ENCODE peak calls at places on chromosomes 7 and 10, in ten cellular contexts. One of them, this sample, is unnamed.

GRCh38 chr7:70132802-70133201 is 534.5 kb downstream of the AUTS2 start:
- DNase-seq in left colon: no peak
- DNase-seq in mammary epithelial cell: no peak
- DNase-seq in SW480: no peak
- DNase-seq in heart right ventricle: no peak
- DNase-seq in Kasumi-1: no peak
- DNase-seq in fibroblast of gingiva: no peak
- DNase-seq in Right ventricle myocardium superior: no peak
- DNase-seq in EH: no peak
- DNase-seq in type B pancreatic cell: no peak
- DNase-seq in this sample: no peak

GRCh38 chr7:83693281-83693680 is 44.3 kb upstream of the SEMA3E start:
- DNase-seq in SW480: no peak
- DNase-seq in left colon: no peak
- DNase-seq in Kasumi-1: no peak
- DNase-seq in Right ventricle myocardium superior: no peak
- DNase-seq in EH: no peak
- DNase-seq in mammary epithelial cell: no peak
- DNase-seq in fibroblast of gingiva: no peak
- DNase-seq in heart right ventricle: no peak
- DNase-seq in type B pancreatic cell: no peak
- DNase-seq in this sample: no peak

GRCh38 chr10:34628174-34628802 is 186.8 kb downstream of the PARD3 start:
- DNase-seq in type B pancreatic cell: no peak
- DNase-seq in Right ventricle myocardium superior: peak; percentile 83
- DNase-seq in fibroblast of gingiva: no peak
- DNase-seq in heart right ventricle: peak; percentile 68
- DNase-seq in left colon: peak; percentile 70
- DNase-seq in SW480: no peak
- DNase-seq in mammary epithelial cell: no peak
- DNase-seq in EH: no peak
- DNase-seq in Kasumi-1: no peak
- DNase-seq in this sample: no peak

GRCh38 chr10:123996302-123996701 is 97.1 kb downstream of the CHST15 start:
- DNase-seq in heart right ventricle: no peak
- DNase-seq in type B pancreatic cell: no peak
- DNase-seq in left colon: no peak
- DNase-seq in SW480: peak; percentile 10
- DNase-seq in EH: no peak
- DNase-seq in mammary epithelial cell: no peak
- DNase-seq in Kasumi-1: no peak
- DNase-seq in Right ventricle myocardium superior: no peak
- DNase-seq in fibroblast of gingiva: no peak
- DNase-seq in this sample: no peak

GRCh38 chr7:31051598-31052503 is at the start of gene ADCYAP1R1:
- DNase-seq in SW480: no peak
- DNase-seq in Kasumi-1: no peak
- DNase-seq in EH: no peak
- DNase-seq in left colon: no peak
- DNase-seq in fibroblast of gingiva: no peak
- DNase-seq in heart right ventricle: peak; percentile 59
- DNase-seq in type B pancreatic cell: no peak
- DNase-seq in Right ventricle myocardium superior: peak; percentile 68
- DNase-seq in mammary epithelial cell: no peak
- DNase-seq in this sample: peak; percentile 28

GRCh38 chr10:93440591-93441012 is 41.5 kb downstream of the MYOF start:
- DNase-seq in Kasumi-1: no peak
- DNase-seq in EH: peak; percentile 82
- DNase-seq in SW480: no peak
- DNase-seq in heart right ventricle: no peak
- DNase-seq in Right ventricle myocardium superior: no peak
- DNase-seq in left colon: no peak
- DNase-seq in fibroblast of gingiva: peak; percentile 83
- DNase-seq in mammary epithelial cell: no peak
- DNase-seq in type B pancreatic cell: no peak
- DNase-seq in this sample: no peak

GRCh38 chr7:133386204-133386603 is 133.3 kb downstream of the EXOC4 start:
- DNase-seq in EH: no peak
- DNase-seq in Right ventricle myocardium superior: no peak
- DNase-seq in heart right ventricle: no peak
- DNase-seq in SW480: no peak
- DNase-seq in Kasumi-1: no peak
- DNase-seq in left colon: no peak
- DNase-seq in fibroblast of gingiva: no peak
- DNase-seq in mammary epithelial cell: no peak
- DNase-seq in type B pancreatic cell: no peak
- DNase-seq in this sample: no peak

GRCh38 chr10:15348579-15348978 is 22.5 kb downstream of the FAM171A1 start:
- DNase-seq in mammary epithelial cell: no peak
- DNase-seq in fibroblast of gingiva: peak; percentile 10
- DNase-seq in heart right ventricle: peak; percentile 15
- DNase-seq in EH: peak; percentile 37
- DNase-seq in type B pancreatic cell: no peak
- DNase-seq in Kasumi-1: no peak
- DNase-seq in left colon: peak; percentile 32
- DNase-seq in Right ventricle myocardium superior: peak; percentile 54
- DNase-seq in SW480: no peak
- DNase-seq in this sample: no peak

GRCh38 chr10:79375321-79376077 is 28.2 kb downstream of the PPIF start:
- DNase-seq in heart right ventricle: no peak
- DNase-seq in fibroblast of gingiva: no peak
- DNase-seq in Kasumi-1: no peak
- DNase-seq in Right ventricle myocardium superior: no peak
- DNase-seq in mammary epithelial cell: peak; percentile 35
- DNase-seq in EH: peak; percentile 69
- DNase-seq in type B pancreatic cell: peak; percentile 63
- DNase-seq in SW480: no peak
- DNase-seq in left colon: no peak
- DNase-seq in this sample: no peak

GRCh38 chr10:59907537-59907917 is 1.2 kb upstream of the CCDC6 start:
- DNase-seq in type B pancreatic cell: no peak
- DNase-seq in SW480: no peak
- DNase-seq in Kasumi-1: no peak
- DNase-seq in Right ventricle myocardium superior: no peak
- DNase-seq in EH: no peak
- DNase-seq in fibroblast of gingiva: no peak
- DNase-seq in mammary epithelial cell: no peak
- DNase-seq in heart right ventricle: no peak
- DNase-seq in left colon: no peak
- DNase-seq in this sample: no peak

GRCh38 chr10:60964257-60965235 is 20.6 kb upstream of the RHOBTB1 start:
- DNase-seq in left colon: peak; percentile 59
- DNase-seq in Kasumi-1: peak; percentile 86
- DNase-seq in heart right ventricle: peak; percentile 40
- DNase-seq in SW480: peak; percentile 69
- DNase-seq in Right ventricle myocardium superior: peak; percentile 59
- DNase-seq in fibroblast of gingiva: peak; percentile 80
- DNase-seq in EH: peak; percentile 87
- DNase-seq in type B pancreatic cell: no peak
- DNase-seq in mammary epithelial cell: peak; percentile 82
- DNase-seq in this sample: peak; percentile 21

GRCh38 chr10:33422779-33423520 is 88.5 kb upstream of the NRP1 start:
- DNase-seq in type B pancreatic cell: no peak
- DNase-seq in left colon: no peak
- DNase-seq in heart right ventricle: no peak
- DNase-seq in EH: no peak
- DNase-seq in Kasumi-1: no peak
- DNase-seq in fibroblast of gingiva: no peak
- DNase-seq in Right ventricle myocardium superior: no peak
- DNase-seq in mammary epithelial cell: no peak
- DNase-seq in SW480: no peak
- DNase-seq in this sample: no peak

GRCh38 chr7:77657427-77658331 is 38.6 kb upstream of the RSBN1L start:
- DNase-seq in left colon: no peak
- DNase-seq in EH: peak; percentile 58
- DNase-seq in heart right ventricle: no peak
- DNase-seq in mammary epithelial cell: peak; percentile 24
- DNase-seq in fibroblast of gingiva: peak; percentile 50
- DNase-seq in Kasumi-1: peak; percentile 54
- DNase-seq in type B pancreatic cell: no peak
- DNase-seq in SW480: peak; percentile 75
- DNase-seq in Right ventricle myocardium superior: no peak
- DNase-seq in this sample: no peak

GRCh38 chr7:97819161-97819560 is 53.0 kb downstream of the ASNS start:
- DNase-seq in mammary epithelial cell: no peak
- DNase-seq in EH: no peak
- DNase-seq in type B pancreatic cell: no peak
- DNase-seq in Right ventricle myocardium superior: no peak
- DNase-seq in SW480: peak; percentile 36
- DNase-seq in Kasumi-1: peak; percentile 2
- DNase-seq in left colon: no peak
- DNase-seq in fibroblast of gingiva: no peak
- DNase-seq in heart right ventricle: no peak
- DNase-seq in this sample: no peak

GRCh38 chr10:37535459-37536246 is 321.8 kb downstream of the ZNF248 start:
- DNase-seq in Right ventricle myocardium superior: no peak
- DNase-seq in mammary epithelial cell: peak; percentile 11
- DNase-seq in fibroblast of gingiva: no peak
- DNase-seq in type B pancreatic cell: no peak
- DNase-seq in heart right ventricle: no peak
- DNase-seq in SW480: peak; percentile 47
- DNase-seq in Kasumi-1: no peak
- DNase-seq in EH: no peak
- DNase-seq in left colon: no peak
- DNase-seq in this sample: no peak

GRCh38 chr7:79317728-79318127 is 135.7 kb downstream of the MAGI2 start:
- DNase-seq in type B pancreatic cell: no peak
- DNase-seq in left colon: no peak
- DNase-seq in Right ventricle myocardium superior: no peak
- DNase-seq in mammary epithelial cell: peak; percentile 81
- DNase-seq in SW480: peak; percentile 55
- DNase-seq in heart right ventricle: no peak
- DNase-seq in EH: peak; percentile 92
- DNase-seq in Kasumi-1: no peak
- DNase-seq in fibroblast of gingiva: peak; percentile 76
- DNase-seq in this sample: no peak

GRCh38 chr7:87370660-87371180 is 25.3 kb downstream of the CROT start:
- DNase-seq in EH: peak; percentile 53
- DNase-seq in Right ventricle myocardium superior: no peak
- DNase-seq in Kasumi-1: no peak
- DNase-seq in fibroblast of gingiva: peak; percentile 58
- DNase-seq in type B pancreatic cell: no peak
- DNase-seq in mammary epithelial cell: peak; percentile 17
- DNase-seq in heart right ventricle: no peak
- DNase-seq in left colon: no peak
- DNase-seq in SW480: no peak
- DNase-seq in this sample: no peak

GRCh38 chr10:92574545-92575377 is 868 bp upstream of the IDE start:
- DNase-seq in SW480: peak; percentile 23
- DNase-seq in fibroblast of gingiva: no peak
- DNase-seq in heart right ventricle: no peak
- DNase-seq in Kasumi-1: peak; percentile 95
- DNase-seq in left colon: no peak
- DNase-seq in mammary epithelial cell: peak; percentile 28
- DNase-seq in Right ventricle myocardium superior: no peak
- DNase-seq in type B pancreatic cell: no peak
- DNase-seq in EH: no peak
- DNase-seq in this sample: no peak

GRCh38 chr7:136405931-136406777 is 429.0 kb upstream of the MTPN start:
- DNase-seq in Kasumi-1: peak; percentile 75
- DNase-seq in SW480: peak; percentile 67
- DNase-seq in Right ventricle myocardium superior: no peak
- DNase-seq in type B pancreatic cell: no peak
- DNase-seq in heart right ventricle: no peak
- DNase-seq in EH: peak; percentile 63
- DNase-seq in left colon: no peak
- DNase-seq in mammary epithelial cell: peak; percentile 35
- DNase-seq in fibroblast of gingiva: peak; percentile 30
- DNase-seq in this sample: peak; percentile 29

GRCh38 chr7:132106491-132106890 is 469.8 kb downstream of the PLXNA4 start:
- DNase-seq in mammary epithelial cell: no peak
- DNase-seq in left colon: no peak
- DNase-seq in EH: no peak
- DNase-seq in SW480: no peak
- DNase-seq in Right ventricle myocardium superior: no peak
- DNase-seq in type B pancreatic cell: no peak
- DNase-seq in fibroblast of gingiva: no peak
- DNase-seq in heart right ventricle: no peak
- DNase-seq in Kasumi-1: no peak
- DNase-seq in this sample: no peak

GRCh38 chr10:130022501-130023299 is 58.6 kb upstream of the EBF3 start:
- DNase-seq in SW480: no peak
- DNase-seq in EH: peak; percentile 92
- DNase-seq in Kasumi-1: no peak
- DNase-seq in left colon: no peak
- DNase-seq in type B pancreatic cell: peak; percentile 64
- DNase-seq in Right ventricle myocardium superior: no peak
- DNase-seq in fibroblast of gingiva: peak; percentile 73
- DNase-seq in mammary epithelial cell: no peak
- DNase-seq in heart right ventricle: no peak
- DNase-seq in this sample: no peak

GRCh38 chr7:98559958-98560357 is 57.1 kb upstream of the NPTX2 start:
- DNase-seq in Kasumi-1: no peak
- DNase-seq in fibroblast of gingiva: no peak
- DNase-seq in mammary epithelial cell: no peak
- DNase-seq in left colon: no peak
- DNase-seq in SW480: peak; percentile 49
- DNase-seq in type B pancreatic cell: no peak
- DNase-seq in Right ventricle myocardium superior: no peak
- DNase-seq in EH: no peak
- DNase-seq in heart right ventricle: no peak
- DNase-seq in this sample: no peak

GRCh38 chr10:97174276-97174775 is 11.4 kb downstream of the SLIT1 start:
- DNase-seq in Kasumi-1: no peak
- DNase-seq in heart right ventricle: no peak
- DNase-seq in left colon: no peak
- DNase-seq in EH: no peak
- DNase-seq in type B pancreatic cell: no peak
- DNase-seq in fibroblast of gingiva: no peak
- DNase-seq in Right ventricle myocardium superior: no peak
- DNase-seq in mammary epithelial cell: no peak
- DNase-seq in SW480: no peak
- DNase-seq in this sample: no peak

GRCh38 chr10:7027913-7028808 is 382.7 kb downstream of the SFMBT2 start:
- DNase-seq in type B pancreatic cell: no peak
- DNase-seq in Right ventricle myocardium superior: no peak
- DNase-seq in left colon: no peak
- DNase-seq in heart right ventricle: no peak
- DNase-seq in EH: peak; percentile 18
- DNase-seq in mammary epithelial cell: peak; percentile 22
- DNase-seq in SW480: peak; percentile 9
- DNase-seq in fibroblast of gingiva: no peak
- DNase-seq in Kasumi-1: peak; percentile 74
- DNase-seq in this sample: no peak

GRCh38 chr10:61923210-61924024 is 21.9 kb downstream of the ARID5B start:
- DNase-seq in Right ventricle myocardium superior: no peak
- DNase-seq in heart right ventricle: no peak
- DNase-seq in Kasumi-1: no peak
- DNase-seq in EH: peak; percentile 80
- DNase-seq in SW480: no peak
- DNase-seq in type B pancreatic cell: no peak
- DNase-seq in mammary epithelial cell: peak; percentile 57
- DNase-seq in left colon: no peak
- DNase-seq in fibroblast of gingiva: peak; percentile 56
- DNase-seq in this sample: no peak

GRCh38 chr7:14836006-14836405 is 66.5 kb downstream of the DGKB start:
- DNase-seq in left colon: no peak
- DNase-seq in SW480: no peak
- DNase-seq in mammary epithelial cell: no peak
- DNase-seq in heart right ventricle: no peak
- DNase-seq in type B pancreatic cell: no peak
- DNase-seq in EH: no peak
- DNase-seq in Kasumi-1: no peak
- DNase-seq in fibroblast of gingiva: no peak
- DNase-seq in Right ventricle myocardium superior: no peak
- DNase-seq in this sample: no peak

GRCh38 chr10:128633864-128634541 is 507.8 kb upstream of the MKI67 start:
- DNase-seq in heart right ventricle: no peak
- DNase-seq in fibroblast of gingiva: no peak
- DNase-seq in Kasumi-1: no peak
- DNase-seq in SW480: no peak
- DNase-seq in type B pancreatic cell: no peak
- DNase-seq in mammary epithelial cell: peak; percentile 19
- DNase-seq in EH: no peak
- DNase-seq in Right ventricle myocardium superior: no peak
- DNase-seq in left colon: peak; percentile 29
- DNase-seq in this sample: no peak

GRCh38 chr7:136677456-136678365 is 190.7 kb upstream of the CHRM2 start:
- DNase-seq in fibroblast of gingiva: peak; percentile 6
- DNase-seq in heart right ventricle: no peak
- DNase-seq in SW480: no peak
- DNase-seq in EH: peak; percentile 95
- DNase-seq in left colon: no peak
- DNase-seq in Kasumi-1: peak; percentile 80
- DNase-seq in Right ventricle myocardium superior: no peak
- DNase-seq in mammary epithelial cell: peak; percentile 65
- DNase-seq in type B pancreatic cell: no peak
- DNase-seq in this sample: no peak

This sample was measured in progenitor cell of endocrine pancreas.